ENCODE peak calls at places on chromosomes 6 and 20, in four cellular contexts. G, I, M and Q are unnamed samples.

GRCh38 chr6:157335829-157336228 is 12.5 kb upstream of the TMEM242 start:
- DNase-seq in G (peak; percentile 69), I (no peak), M (no peak), Q (no peak)

GRCh38 chr6:11096109-11096508 is 2.5 kb downstream of the SMIM13 start:
- DNase-seq in G (no peak), I (peak; percentile 42), M (no peak), Q (no peak)

GRCh38 chr6:41872102-41872602 is 23.0 kb downstream of the USP49 start:
- DNase-seq in G (no peak), I (no peak), M (no peak), Q (no peak)

GRCh38 chr20:36449663-36450062 is 91.7 kb upstream of the MYL9 start:
- DNase-seq in G (no peak), I (no peak), M (no peak), Q (no peak)

GRCh38 chr6:163415620-163416379 is 1.3 kb downstream of the QKI start:
- DNase-seq in G (peak; percentile 39), I (no peak), M (peak; percentile 72), Q (no peak)

GRCh38 chr6:159929819-159930218 is 39.0 kb downstream of the MAS1 start:
- DNase-seq in G (no peak), I (no peak), M (peak; percentile 73), Q (no peak)

GRCh38 chr6:5878792-5879191 is 127.9 kb downstream of the NRN1 start:
- DNase-seq in G (no peak), I (no peak), M (no peak), Q (no peak)

GRCh38 chr6:140784573-140784972 is 1348.2 kb upstream of the GJE1 start:
- DNase-seq in G (no peak), I (no peak), M (no peak), Q (no peak)

GRCh38 chr6:90537027-90537426 is 49.8 kb downstream of the MAP3K7 start:
- DNase-seq in G (no peak), I (no peak), M (no peak), Q (no peak)

GRCh38 chr6:128487055-128487454 is 33.3 kb downstream of the PTPRK start:
- DNase-seq in G (no peak), I (no peak), M (no peak), Q (no peak)

GRCh38 chr20:47666304-47666703 is 119.0 kb downstream of the SULF2 start:
- DNase-seq in G (no peak), I (no peak), M (no peak), Q (no peak)

GRCh38 chr6:6623553-6623952 is 35.0 kb downstream of the LY86 start:
- DNase-seq in G (no peak), I (no peak), M (no peak), Q (no peak)

GRCh38 chr6:28137458-28138020 is 4.1 kb upstream of the ZKSCAN8 start:
- DNase-seq in G (no peak), I (no peak), M (peak; percentile 62), Q (no peak)

GRCh38 chr6:158666637-158667359 is 16.9 kb downstream of the SYTL3 start:
- DNase-seq in G (no peak), I (peak; percentile 73), M (no peak), Q (no peak)

GRCh38 chr6:43776799-43777776 is 7.1 kb downstream of the VEGFA start:
- DNase-seq in G (no peak), I (no peak), M (no peak), Q (no peak)

GRCh38 chr6:12348530-12349511 is 58.7 kb downstream of the EDN1 start:
- DNase-seq in G (no peak), I (no peak), M (no peak), Q (no peak)

GRCh38 chr20:15887387-15887786 is 685.9 kb downstream of the KIF16B start:
- DNase-seq in G (no peak), I (no peak), M (no peak), Q (no peak)

GRCh38 chr6:8468731-8469130 is 33.4 kb upstream of the SLC35B3 start:
- DNase-seq in G (no peak), I (no peak), M (no peak), Q (no peak)

GRCh38 chr20:52382931-52383330 is 191.4 kb upstream of the ZFP64 start:
- DNase-seq in G (no peak), I (no peak), M (no peak), Q (no peak)

GRCh38 chr20:52383995-52384621 is 192.5 kb upstream of the ZFP64 start:
- DNase-seq in G (no peak), I (no peak), M (no peak), Q (no peak)

DNA sequence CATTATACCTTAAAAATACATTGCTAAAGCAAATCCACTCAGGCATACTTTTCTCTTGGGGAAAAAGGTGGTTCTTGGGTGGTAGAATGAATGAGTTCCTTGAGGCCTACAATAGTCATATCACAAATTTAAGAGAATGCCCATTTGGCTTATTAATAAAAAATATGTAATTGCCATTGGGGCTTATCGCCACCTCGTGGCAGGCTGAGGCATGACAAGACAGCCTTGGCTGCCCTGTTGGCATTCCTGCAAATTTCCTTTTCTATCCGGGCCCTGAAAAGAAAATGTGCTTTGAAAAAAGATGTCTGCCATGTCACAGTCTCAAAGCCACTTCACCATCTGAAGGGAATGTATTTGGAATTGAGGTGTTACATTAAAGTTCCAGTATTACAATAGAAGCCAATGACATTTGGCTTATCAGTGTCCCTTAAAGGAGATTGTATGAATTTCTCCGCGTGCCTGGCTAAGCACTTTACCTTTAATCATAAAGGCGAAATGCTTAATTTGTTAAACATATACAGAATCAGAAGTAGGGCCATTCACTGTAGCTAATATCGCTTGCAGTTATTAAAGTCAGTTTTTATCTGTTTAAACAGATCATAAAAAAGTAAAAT is 188.3 kb upstream of the ZFP64 start:
- DNase-seq in G (peak; percentile 44), I (no peak), M (no peak), Q (no peak)
- TF ChIP-seq SPI1 in G (no peak), I (no peak), M (no peak), Q (no peak)

GRCh38 chr6:105346052-105346451 is 56.8 kb downstream of the PREP start:
- DNase-seq in G (no peak), I (no peak), M (no peak), Q (no peak)
- TF ChIP-seq SPI1 in G (no peak), I (no peak), M (no peak), Q (no peak)

GRCh38 chr6:83862776-83863471 is 3.4 kb downstream of the CYB5R4 start:
- DNase-seq in G (no peak), I (no peak), M (no peak), Q (no peak)
- TF ChIP-seq SPI1 in G (no peak), I (no peak), M (no peak), Q (no peak)

GRCh38 chr6:169800116-169800667 is 48.8 kb downstream of the ERMARD start:
- DNase-seq in G (no peak), I (no peak), M (no peak), Q (no peak)

GRCh38 chr6:169800668-169801395 is 49.4 kb downstream of the ERMARD start:
- DNase-seq in G (no peak), I (peak; percentile 12), M (no peak), Q (no peak)

GRCh38 chr6:169803291-169803811 is 51.9 kb downstream of the ERMARD start:
- DNase-seq in G (no peak), I (no peak), M (peak; percentile 9), Q (no peak)

GRCh38 chr6:169802790-169803189 is 51.4 kb downstream of the ERMARD start:
- DNase-seq in G (no peak), I (no peak), M (no peak), Q (no peak)

DNA sequence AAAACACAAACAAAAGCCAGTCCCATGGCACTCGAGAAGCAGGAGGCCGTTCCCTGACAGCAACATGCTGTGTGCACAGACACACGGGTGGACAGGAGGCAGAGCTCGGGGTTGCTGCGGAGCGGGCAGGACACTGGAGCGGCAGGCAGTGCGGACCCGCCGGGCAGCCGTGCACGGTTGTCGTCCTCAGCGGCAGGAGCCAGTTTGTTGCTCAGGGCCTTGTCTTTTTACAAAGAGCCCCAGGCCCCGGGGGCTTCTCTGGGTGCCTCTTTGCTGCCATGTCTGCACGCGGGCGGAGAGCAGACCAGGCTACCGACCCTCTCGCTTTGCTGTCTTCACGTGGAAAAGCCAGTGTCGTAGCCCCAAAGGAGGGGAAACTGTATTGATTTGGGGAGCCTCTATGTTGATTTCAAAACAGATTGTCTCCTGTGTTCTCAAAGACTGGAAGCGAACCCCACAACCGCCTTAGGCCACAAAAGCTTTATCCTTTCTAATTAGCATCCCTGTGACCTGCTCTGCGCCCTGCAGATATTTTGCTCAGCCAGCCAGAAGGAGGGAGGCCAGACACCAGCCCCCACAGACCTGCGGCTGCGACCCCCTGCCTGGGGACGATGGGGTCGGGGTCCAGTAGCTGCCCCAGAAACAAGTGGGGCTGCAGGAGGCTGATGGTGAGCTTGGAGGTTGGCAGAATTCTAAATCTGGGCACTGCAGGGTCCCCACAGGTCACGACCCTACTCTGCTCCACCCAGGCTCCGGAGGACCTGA is 50.2 kb downstream of the ERMARD start:
- DNase-seq in G (no peak), I (no peak), M (no peak), Q (no peak)
- TF ChIP-seq SPI1 in G (no peak), I (no peak), M (no peak), Q (no peak)

GRCh38 chr6:153625089-153625488 is 414.0 kb upstream of the OPRM1 start:
- DNase-seq in G (no peak), I (no peak), M (no peak), Q (no peak)
- TF ChIP-seq SPI1 in G (no peak), I (no peak), M (no peak), Q (no peak)